ENCODE peak calls at places on chromosomes 5 and 9, in seven cellular contexts. F is GM23338, H is substantia nigra, P is A549, N is pancreas, B is OCI-LY7, R is IMR-90. Y is an unnamed sample.

GRCh38 chr5:109743770-109744212 is 54.1 kb downstream of the MAN2A1 start:
- DNase-seq in F (peak), H (no peak), P (peak), N (no peak), B (no peak), R (peak), Y (no peak)

GRCh38 chr5:105840800-105841199 is 1829.9 kb downstream of the EFNA5 start:
- DNase-seq in F (no peak), H (peak), P (no peak), N (no peak), B (no peak), R (no peak), Y (no peak)

GRCh38 chr5:88515881-88516819 is 247.5 kb upstream of the TMEM161B start:
- DNase-seq in F (no peak), H (no peak), P (no peak), N (no peak), B (no peak), R (peak), Y (no peak)

GRCh38 chr9:129006328-129007034 is 21.6 kb downstream of the SH3GLB2 start:
- DNase-seq in F (peak), H (peak), P (peak), N (peak), B (peak), R (peak), Y (peak)

GRCh38 chr5:122073864-122074263 is 4.2 kb downstream of the LOX start:
- DNase-seq in F (no peak), H (no peak), P (no peak), N (no peak), B (no peak), R (no peak), Y (no peak)

GRCh38 chr9:78267889-78268288 is 29.0 kb upstream of the PSAT1 start:
- DNase-seq in F (no peak), H (no peak), P (no peak), N (no peak), B (no peak), R (no peak), Y (no peak)

GRCh38 chr5:159345861-159346260 is 15.6 kb upstream of the IL12B start:
- DNase-seq in F (no peak), H (no peak), P (no peak), N (no peak), B (no peak), R (no peak), Y (no peak)

GRCh38 chr5:111975133-111975532 is 218.1 kb upstream of the NREP start:
- DNase-seq in F (no peak), H (peak), P (no peak), N (no peak), B (no peak), R (no peak), Y (no peak)

GRCh38 chr5:36066001-36066539 is 612 bp downstream of the UGT3A2 start:
- DNase-seq in F (no peak), H (no peak), P (no peak), N (no peak), B (no peak), R (no peak), Y (no peak)

GRCh38 chr5:140391732-140392131 is 9.9 kb upstream of the ANKHD1 start:
- DNase-seq in F (no peak), H (no peak), P (no peak), N (no peak), B (no peak), R (no peak), Y (no peak)

GRCh38 chr5:150001660-150002493 is 1.3 kb downstream of the HMGXB3 start:
- DNase-seq in F (peak), H (no peak), P (peak), N (no peak), B (peak), R (peak), Y (peak)

GRCh38 chr5:76345582-76345981 is 57.5 kb upstream of the IQGAP2 start:
- DNase-seq in F (no peak), H (no peak), P (no peak), N (no peak), B (no peak), R (no peak), Y (no peak)

GRCh38 chr9:134396825-134397224 is 70.6 kb downstream of the RXRA start:
- DNase-seq in F (no peak), H (no peak), P (no peak), N (no peak), B (peak), R (no peak), Y (no peak)

GRCh38 chr9:36999728-37000333 is 34.2 kb downstream of the PAX5 start:
- DNase-seq in F (peak), H (no peak), P (no peak), N (no peak), B (peak), R (no peak), Y (no peak)

GRCh38 chr5:126449751-126450271 is 26.6 kb downstream of the GRAMD2B start:
- DNase-seq in F (no peak), H (no peak), P (no peak), N (no peak), B (no peak), R (peak), Y (no peak)

GRCh38 chr9:137077010-137077747 is at the start of gene UAP1L1:
- DNase-seq in F (peak), H (peak), P (no peak), N (peak), B (peak), R (peak), Y (peak)

GRCh38 chr9:93120846-93121315 is 13.2 kb downstream of the NINJ1 start:
- DNase-seq in F (no peak), H (no peak), P (no peak), N (peak), B (no peak), R (no peak), Y (no peak)

GRCh38 chr9:113920872-113921271 is 44.8 kb downstream of the ZNF618 start:
- DNase-seq in F (no peak), H (no peak), P (no peak), N (no peak), B (no peak), R (no peak), Y (no peak)

GRCh38 chr5:160259341-160259740 is 30.0 kb downstream of the FABP6 start:
- DNase-seq in F (no peak), H (no peak), P (no peak), N (no peak), B (no peak), R (no peak), Y (no peak)

GRCh38 chr9:105150991-105151685 is 93.3 kb upstream of the SLC44A1 start:
- DNase-seq in F (no peak), H (no peak), P (no peak), N (no peak), B (no peak), R (peak), Y (no peak)

GRCh38 chr5:109911731-109912130 is 222.0 kb downstream of the MAN2A1 start:
- DNase-seq in F (no peak), H (no peak), P (no peak), N (no peak), B (no peak), R (peak), Y (no peak)

GRCh38 chr5:82109013-82109412 is 137.2 kb downstream of the ATG10 start:
- DNase-seq in F (no peak), H (no peak), P (no peak), N (no peak), B (no peak), R (no peak), Y (no peak)

GRCh38 chr5:38590846-38591245 is 34.4 kb upstream of the LIFR start:
- DNase-seq in F (no peak), H (no peak), P (no peak), N (no peak), B (no peak), R (no peak), Y (no peak)

GRCh38 chr5:31153523-31153922 is 40.0 kb upstream of the CDH6 start:
- DNase-seq in F (no peak), H (no peak), P (no peak), N (no peak), B (no peak), R (peak), Y (no peak)

GRCh38 chr5:124438390-124439380 is 307.8 kb downstream of the ZNF608 start:
- DNase-seq in F (peak), H (peak), P (no peak), N (no peak), B (peak), R (no peak), Y (no peak)

GRCh38 chr5:43006411-43007202 is 33.5 kb downstream of the ANXA2R start:
- DNase-seq in F (no peak), H (no peak), P (no peak), N (no peak), B (no peak), R (peak), Y (no peak)

GRCh38 chr5:124342027-124342471 is 404.4 kb downstream of the ZNF608 start:
- DNase-seq in F (no peak), H (peak), P (no peak), N (peak), B (no peak), R (peak), Y (no peak)

GRCh38 chr5:74638776-74639537 is 1.6 kb downstream of the ENC1 start:
- DNase-seq in F (no peak), H (no peak), P (no peak), N (no peak), B (peak), R (peak), Y (no peak)

GRCh38 chr9:123871781-123872180 is 58.1 kb downstream of the DENND1A start:
- DNase-seq in F (peak), H (peak), P (no peak), N (no peak), B (no peak), R (no peak), Y (no peak)

GRCh38 chr9:68627594-68627993 is 77.4 kb upstream of the PIP5K1B start:
- DNase-seq in F (no peak), H (no peak), P (no peak), N (no peak), B (no peak), R (no peak), Y (no peak)

GRCh38 chr5:141149812-141150211 is at the start of gene PCDHB6:
- DNase-seq in F (peak), H (no peak), P (peak), N (no peak), B (no peak), R (peak), Y (no peak)

GRCh38 chr9:130088056-130088455 is 34.4 kb downstream of the GPR107 start:
- DNase-seq in F (no peak), H (peak), P (no peak), N (no peak), B (no peak), R (no peak), Y (no peak)

GRCh38 chr5:113705657-113706056 is 192.2 kb downstream of the YTHDC2 start:
- DNase-seq in F (no peak), H (no peak), P (no peak), N (no peak), B (no peak), R (no peak), Y (no peak)

GRCh38 chr5:69492391-69493234 is at the start of gene OCLN:
- DNase-seq in F (peak), H (peak), P (peak), N (peak), B (no peak), R (no peak), Y (no peak)

GRCh38 chr5:69493235-69493925 is 790 bp downstream of the OCLN start:
- DNase-seq in F (peak), H (peak), P (peak), N (peak), B (no peak), R (no peak), Y (no peak)

GRCh38 chr5:69494481-69494880 is 1.9 kb downstream of the OCLN start:
- DNase-seq in F (peak), H (no peak), P (no peak), N (no peak), B (no peak), R (no peak), Y (no peak)

GRCh38 chr5:69498384-69498783 is 5.8 kb downstream of the OCLN start:
- DNase-seq in F (no peak), H (no peak), P (no peak), N (no peak), B (no peak), R (no peak), Y (no peak)

DNA sequence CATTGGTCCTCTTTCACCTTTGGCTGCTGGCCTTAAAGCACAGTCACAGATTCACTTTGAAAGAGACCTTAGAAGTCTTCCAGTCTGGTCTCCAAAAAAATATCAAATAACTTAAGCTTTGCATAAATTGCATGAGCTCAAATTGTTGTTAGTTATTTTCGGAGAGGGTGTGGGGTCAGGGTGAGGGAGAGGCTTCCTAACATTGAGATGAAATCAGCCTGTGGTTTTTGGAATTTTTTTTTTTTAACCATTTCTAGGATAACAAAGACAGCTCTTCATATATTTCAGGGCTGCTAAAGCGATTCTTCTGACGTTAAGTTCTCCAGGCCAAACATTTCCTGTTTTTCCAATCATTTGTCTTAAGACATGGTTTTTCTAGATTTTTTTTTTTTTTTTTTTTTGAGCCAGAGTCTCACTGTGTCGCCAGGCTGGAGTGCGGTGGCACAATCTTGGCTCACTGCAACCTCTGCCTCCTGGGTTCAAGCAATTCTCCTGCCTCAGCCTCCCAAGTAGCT is 4.5 kb downstream of the OCLN start:
- DNase-seq in F (no peak), H (no peak), P (no peak), N (no peak), B (no peak), R (no peak), Y (no peak)
- H3K27ac ChIP-seq in F (peak), H (no peak), P (no peak), N (no peak), B (no peak), R (no peak), Y (no peak)

GRCh38 chr5:96968074-96968473 is 32.2 kb downstream of the LNPEP start:
- DNase-seq in F (no peak), H (no peak), P (peak), N (no peak), B (no peak), R (peak), Y (no peak)

GRCh38 chr5:96966801-96967200 is 30.9 kb downstream of the LNPEP start:
- DNase-seq in F (no peak), H (no peak), P (no peak), N (no peak), B (no peak), R (no peak), Y (no peak)

GRCh38 chr5:96969401-96969800 is 33.5 kb downstream of the LNPEP start:
- DNase-seq in F (no peak), H (no peak), P (no peak), N (no peak), B (no peak), R (no peak), Y (no peak)

GRCh38 chr5:96968614-96969013 is 32.7 kb downstream of the LNPEP start:
- DNase-seq in F (no peak), H (no peak), P (no peak), N (no peak), B (peak), R (peak), Y (no peak)

GRCh38 chr5:96967400-96967799 is 31.5 kb downstream of the LNPEP start:
- DNase-seq in F (no peak), H (no peak), P (no peak), N (no peak), B (no peak), R (no peak), Y (no peak)
- H3K27ac ChIP-seq in F (no peak), H (no peak), P (no peak), N (no peak), B (no peak), R (no peak), Y (no peak)

DNA sequence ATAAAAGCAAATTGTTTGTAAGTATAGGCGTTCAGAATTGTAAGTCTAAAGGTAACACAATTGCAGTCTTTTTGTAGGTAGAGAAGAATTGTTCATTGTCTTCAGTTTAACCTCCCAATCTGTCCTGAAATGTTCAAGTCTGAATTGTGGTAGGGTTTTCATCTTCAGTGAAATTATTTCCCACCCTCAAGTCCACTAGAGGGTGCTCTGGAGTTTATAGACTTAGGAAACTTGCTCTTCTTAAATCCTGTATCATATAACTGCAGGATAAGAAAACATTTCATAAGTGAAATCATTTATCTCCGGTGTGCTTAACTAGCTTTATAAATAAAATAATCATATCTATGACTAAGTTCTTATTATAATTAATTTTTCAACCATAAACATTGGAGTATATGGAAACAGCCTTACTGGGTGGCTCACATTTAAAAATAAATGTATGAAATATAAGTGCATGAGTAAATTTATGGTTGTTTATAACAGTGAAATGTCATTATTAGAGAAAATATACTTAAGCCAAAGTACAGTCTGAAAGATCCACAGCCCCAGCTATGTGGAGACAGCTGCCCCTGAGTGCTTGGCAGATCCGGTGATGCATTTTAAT is 182.4 kb upstream of the OTULINL start:
- DNase-seq in F (peak), H (no peak), P (peak), N (no peak), B (peak), R (peak), Y (peak)
- H3K27ac ChIP-seq in F (peak), H (no peak), P (no peak), N (no peak), B (no peak), R (peak), Y (no peak)

GRCh38 chr9:99569840-99570239 is 251.8 kb upstream of the NR4A3 start:
- DNase-seq in F (no peak), H (no peak), P (no peak), N (no peak), B (no peak), R (no peak), Y (no peak)
- H3K27ac ChIP-seq in F (no peak), H (no peak), P (no peak), N (no peak), B (no peak), R (no peak), Y (no peak)

DNA sequence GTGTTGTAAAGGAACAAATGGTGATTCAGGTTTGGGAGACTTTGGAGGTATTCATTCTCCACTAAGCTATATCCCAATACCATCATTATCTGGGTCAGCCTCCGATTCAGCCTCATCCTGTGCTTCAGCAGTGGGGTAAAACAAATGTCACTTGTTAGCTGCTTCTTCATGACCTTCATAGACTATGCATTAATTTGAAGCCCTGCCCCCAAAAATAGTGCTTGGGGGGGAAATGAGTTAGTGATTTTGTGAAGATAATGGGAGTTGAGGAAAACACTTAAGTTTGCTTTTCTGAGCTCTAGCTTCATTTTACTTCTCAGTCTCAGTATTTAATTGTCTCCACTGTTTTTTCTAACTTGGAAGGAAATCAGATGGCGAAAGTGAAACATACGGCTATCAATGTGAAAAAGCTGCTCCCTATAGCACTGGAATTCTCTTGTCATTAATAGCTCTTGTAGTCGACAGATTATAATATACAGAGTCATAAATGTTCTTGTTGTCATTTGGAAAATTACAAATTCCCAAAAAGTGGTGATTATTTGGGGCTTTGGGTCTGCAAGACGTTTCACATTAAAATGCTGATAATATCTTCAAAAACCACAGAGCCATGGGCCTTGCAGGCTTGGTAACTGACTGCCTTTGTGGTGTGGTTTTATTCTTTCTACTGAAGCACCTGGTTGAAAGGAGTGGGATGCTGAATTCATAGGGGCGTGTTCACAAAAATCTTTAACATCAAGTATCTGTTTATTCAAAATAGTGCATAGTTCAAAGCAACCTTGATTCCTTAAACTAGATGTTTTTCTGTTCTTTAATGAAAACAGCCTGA is 40.0 kb downstream of the PIK3R1 start:
- DNase-seq in F (no peak), H (peak), P (no peak), N (no peak), B (no peak), R (no peak), Y (no peak)
- H3K27ac ChIP-seq in F (no peak), H (peak), P (no peak), N (no peak), B (no peak), R (no peak), Y (peak)

GRCh38 chr5:178152491-178153444 is 917 bp downstream of the NHP2 start:
- DNase-seq in F (no peak), H (no peak), P (no peak), N (no peak), B (no peak), R (peak), Y (no peak)
- H3K27ac ChIP-seq in F (peak), H (peak), P (peak), N (no peak), B (peak), R (no peak), Y (no peak)